ENCODE peak calls at places on chromosomes 5 and 9, in four cellular contexts. B is GM12878, P is K562, E is HL-60. S is an unnamed sample.

GRCh38 chr5:31811210-31811609 is 172.3 kb downstream of the PDZD2 start:
- DNase-seq in B (no peak), P (no peak), E (no peak), S (no peak)

GRCh38 chr5:110377411-110378392 is 348.8 kb downstream of the TMEM232 start:
- DNase-seq in B (no peak), P (no peak), E (no peak), S (no peak)

GRCh38 chr5:81749186-81749561 is 1.7 kb downstream of the SSBP2 start:
- DNase-seq in B (no peak), P (no peak), E (no peak), S (no peak)

GRCh38 chr9:109568568-109569210 is 70.6 kb upstream of the PTPN3 start:
- DNase-seq in B (no peak), P (no peak), E (no peak), S (no peak)

GRCh38 chr5:112923988-112924387 is 2.0 kb upstream of the REEP5 start:
- DNase-seq in B (no peak), P (no peak), E (no peak), S (no peak)

GRCh38 chr5:149387081-149387611 is 8.1 kb upstream of the IL17B start:
- DNase-seq in B (no peak), P (no peak), E (no peak), S (no peak)

GRCh38 chr5:107698286-107698685 is 27.5 kb upstream of the EFNA5 start:
- DNase-seq in B (no peak), P (no peak), E (no peak), S (no peak)

GRCh38 chr5:62457071-62457470 is 44.5 kb downstream of the IPO11 start:
- DNase-seq in B (no peak), P (no peak), E (no peak), S (no peak)

GRCh38 chr9:98992885-98993569 is 49.3 kb downstream of the COL15A1 start:
- DNase-seq in B (peak), P (no peak), E (no peak), S (no peak)

GRCh38 chr5:138645778-138646575 is 70.8 kb upstream of the HSPA9 start:
- DNase-seq in B (no peak), P (no peak), E (no peak), S (no peak)

GRCh38 chr5:76402251-76402879 is 720 bp upstream of the IQGAP2 start:
- DNase-seq in B (peak), P (peak), E (peak), S (peak)

GRCh38 chr9:128104171-128104618 is 23.3 kb downstream of the PTGES2 start:
- DNase-seq in B (no peak), P (no peak), E (no peak), S (no peak)

GRCh38 chr5:14145356-14146334 is 2.5 kb downstream of the TRIO start:
- DNase-seq in B (no peak), P (no peak), E (no peak), S (no peak)

DNA sequence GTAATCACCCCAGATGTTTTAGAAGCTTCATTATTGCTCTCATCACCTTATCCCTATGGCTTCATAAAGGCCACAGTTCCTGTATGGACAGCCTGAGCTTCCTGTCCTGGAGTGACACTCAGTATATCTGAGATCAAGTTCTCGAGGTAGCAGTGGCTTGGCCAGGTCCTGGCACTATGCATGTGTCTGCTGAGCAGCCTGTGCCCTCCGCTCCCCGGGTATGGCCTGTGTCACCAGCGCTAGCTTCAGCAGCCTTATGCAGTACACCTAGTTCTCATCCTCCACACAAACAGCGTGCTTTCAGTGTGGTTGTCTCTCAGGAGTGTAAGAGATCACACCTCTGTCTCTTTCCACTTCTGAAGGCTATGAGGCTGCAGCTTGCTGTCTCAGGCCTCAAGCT is 514.7 kb downstream of the DIRAS2 start:
- DNase-seq in B (no peak), P (no peak), E (no peak), S (no peak)
- TF ChIP-seq SPI1 in B (no peak), P (no peak), E (no peak), S (no peak)

DNA sequence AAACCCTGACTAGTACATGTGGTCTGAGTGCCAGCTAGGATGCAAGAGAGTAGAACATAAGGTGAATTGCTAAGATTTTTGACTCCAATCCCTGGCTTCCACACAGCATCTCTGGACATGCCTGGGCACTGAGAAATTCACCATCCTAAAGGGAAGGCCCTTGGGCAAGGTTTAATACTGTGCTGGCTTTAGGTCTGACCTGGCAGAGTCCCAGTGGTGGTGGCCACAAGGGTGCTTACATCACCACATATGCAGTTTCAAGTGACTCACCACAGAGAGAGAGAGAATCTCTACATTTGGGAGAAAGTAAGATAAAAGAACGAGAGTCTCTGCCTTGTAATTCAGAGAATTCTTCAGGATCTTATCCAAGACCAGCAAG is 661.6 kb upstream of the C9orf72 start:
- DNase-seq in B (no peak), P (no peak), E (no peak), S (no peak)
- TF ChIP-seq SPI1 in B (no peak), P (no peak), E (no peak), S (no peak)

DNA sequence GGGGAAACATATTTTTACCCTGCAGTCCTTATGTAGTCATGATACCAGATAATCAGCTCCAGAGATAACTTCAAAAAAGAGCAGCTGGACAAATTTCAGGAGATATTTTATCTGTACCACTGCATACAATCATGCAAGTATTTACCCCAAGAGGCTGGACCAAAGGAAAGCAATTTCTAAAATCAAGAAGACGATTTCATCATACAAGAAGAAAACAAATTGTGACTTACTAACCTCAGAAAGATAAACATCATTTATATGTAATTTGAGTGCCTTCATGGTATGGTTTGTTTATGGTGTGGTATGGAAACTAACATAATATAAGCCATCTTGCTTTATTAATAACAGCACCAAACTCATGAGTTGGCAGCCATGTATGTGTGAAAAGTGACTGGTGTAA is 603.6 kb downstream of the PSAT1 start:
- DNase-seq in B (no peak), P (no peak), E (no peak), S (no peak)
- TF ChIP-seq SPI1 in B (no peak), P (no peak), E (no peak), S (no peak)

GRCh38 chr5:100903036-100903887 is at the start of gene ST8SIA4:
- DNase-seq in B (peak), P (no peak), E (peak), S (peak)

GRCh38 chr5:100901851-100902341 is 1.2 kb downstream of the ST8SIA4 start:
- DNase-seq in B (no peak), P (no peak), E (peak), S (no peak)

GRCh38 chr5:100904259-100904822 is 1.3 kb upstream of the ST8SIA4 start:
- DNase-seq in B (no peak), P (no peak), E (peak), S (no peak)

GRCh38 chr5:100902406-100903035 is 561 bp downstream of the ST8SIA4 start:
- DNase-seq in B (no peak), P (no peak), E (peak), S (no peak)

GRCh38 chr5:100905259-100905914 is 2.3 kb upstream of the ST8SIA4 start:
- DNase-seq in B (no peak), P (no peak), E (peak), S (no peak)
- TF ChIP-seq SPI1 in B (no peak), P (no peak), E (no peak), S (no peak)

GRCh38 chr5:143121135-143121474 is 282.4 kb downstream of the NR3C1 start:
- DNase-seq in B (no peak), P (no peak), E (no peak), S (no peak)
- TF ChIP-seq SPI1 in B (no peak), P (no peak), E (no peak), S (no peak)

DNA sequence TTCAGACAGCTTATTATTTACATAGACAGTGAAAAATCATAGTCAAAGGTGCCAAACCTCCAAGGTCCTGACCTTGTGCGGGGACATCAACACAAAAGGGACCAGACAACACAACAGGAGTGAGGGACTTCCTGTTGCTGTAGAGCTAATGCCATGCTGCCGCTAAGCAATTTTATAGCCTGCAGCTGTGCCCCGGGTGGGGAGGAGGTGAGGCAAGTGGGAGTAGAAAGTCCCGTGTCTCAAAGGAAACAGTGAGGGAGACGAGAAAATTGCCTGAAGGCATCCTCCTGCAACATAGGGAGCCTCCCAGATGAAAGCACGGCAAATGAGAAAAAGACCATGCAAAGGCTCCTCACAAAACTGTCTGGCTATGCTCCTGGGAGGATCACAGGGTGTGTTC is 58.8 kb downstream of the CAAP1 start:
- DNase-seq in B (no peak), P (no peak), E (no peak), S (no peak)
- TF ChIP-seq SPI1 in B (no peak), P (no peak), E (no peak), S (no peak)

DNA sequence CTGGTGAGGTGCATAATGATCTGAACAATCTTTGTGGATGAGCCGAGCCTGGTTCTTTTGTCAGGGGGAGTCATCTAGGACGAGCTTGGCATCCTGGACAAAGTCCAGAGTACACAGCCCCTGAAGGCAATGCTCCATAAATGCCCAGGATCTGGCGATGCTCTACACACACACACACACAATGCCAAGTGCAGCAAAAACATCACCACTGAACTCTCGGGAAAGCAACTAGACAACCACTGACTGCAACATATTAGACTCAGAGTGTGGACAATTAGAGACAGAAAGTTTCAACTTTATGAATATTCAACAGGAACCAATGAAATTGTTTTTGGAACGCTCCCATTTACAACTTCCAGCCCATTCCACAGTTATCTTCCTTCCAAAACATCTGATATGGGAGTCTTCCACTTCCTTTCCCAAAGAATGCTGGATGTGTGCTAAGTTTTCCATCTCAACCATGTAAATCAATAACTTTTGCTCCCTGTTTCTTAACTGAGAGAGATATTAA is 227.6 kb upstream of the ANKRD55 start:
- DNase-seq in B (no peak), P (no peak), E (no peak), S (no peak)
- TF ChIP-seq SPI1 in B (no peak), P (no peak), E (no peak), S (no peak)

DNA sequence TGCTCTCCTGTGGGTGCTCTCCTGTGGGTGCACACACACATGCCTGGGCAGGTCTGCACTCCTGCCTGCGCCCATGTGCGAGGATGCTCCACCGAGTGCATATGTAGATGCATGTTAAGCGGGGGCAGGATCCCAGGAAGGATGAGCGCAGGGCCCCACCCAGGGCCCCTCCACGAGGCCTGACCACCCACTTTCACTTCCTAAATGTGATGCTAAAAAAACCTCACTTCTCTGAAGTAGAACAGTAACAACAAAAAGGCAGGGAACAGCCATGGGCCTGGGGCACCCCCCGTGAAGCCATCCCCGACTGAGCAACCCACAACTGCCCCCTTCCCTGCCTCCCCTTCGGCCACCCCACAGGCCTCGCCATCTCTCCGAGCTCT is 48.2 kb upstream of the SARDH start:
- DNase-seq in B (peak), P (no peak), E (no peak), S (peak)
- TF ChIP-seq SPI1 in B (peak), P (no peak), E (no peak), S (peak)

DNA sequence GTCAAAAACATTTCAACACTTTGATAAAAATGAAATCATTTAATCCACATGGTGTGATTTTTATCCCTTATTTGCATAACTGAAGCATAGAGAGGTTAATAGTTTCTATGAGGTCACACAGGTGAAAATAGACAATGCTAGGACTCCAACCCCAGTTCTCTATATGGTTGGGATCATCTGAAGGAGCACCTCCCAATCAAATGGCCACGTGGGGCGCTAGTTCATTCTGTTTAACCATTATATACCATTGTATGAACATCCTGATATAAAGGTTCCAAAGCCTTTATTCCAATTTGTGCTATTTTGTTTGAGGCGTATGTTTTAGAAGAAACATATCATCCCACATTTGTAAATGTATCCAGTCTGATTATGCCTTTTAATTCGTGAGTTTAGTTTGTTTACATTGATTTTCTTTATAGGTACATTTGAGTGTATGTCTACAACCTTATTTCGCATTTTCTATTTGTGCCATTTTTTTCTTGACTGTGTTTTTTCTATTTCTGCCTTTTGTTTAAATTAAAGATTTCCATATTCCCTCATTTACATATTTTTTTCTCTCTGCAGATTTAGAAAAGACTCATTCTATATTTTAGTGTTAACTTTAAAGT is 1092.0 kb downstream of the MAT2B start:
- DNase-seq in B (no peak), P (peak), E (peak), S (no peak)
- TF ChIP-seq SPI1 in B (no peak), P (no peak), E (no peak), S (no peak)